ENCODE peak calls at places on chromosome 2, in six cellular contexts. P is HCT116, B is PC-3, N is SK-N-SH, F is OCI-LY7, R is MM.1S. S is an unnamed sample. For H3K9me2, the result is how much of the 10 kb centered on the place peaks cover.

GRCh38 chr2:176158855-176159677 is 2.0 kb downstream of the HOXD3 start:
- DNase-seq in R (no peak), B (no peak), P (no peak), F (no peak), N (peak), S (no peak)

GRCh38 chr2:235950473-235950809 is 217.7 kb downstream of the GBX2 start:
- DNase-seq in B (no peak), N (no peak), R (no peak), P (no peak), F (no peak), S (no peak)

GRCh38 chr2:119701352-119701751 is 22.4 kb downstream of the TMEM177 start:
- DNase-seq in R (no peak), F (no peak), P (no peak), N (no peak), B (no peak), S (no peak)

GRCh38 chr2:212766921-212767320 is 228.3 kb upstream of the ERBB4 start:
- DNase-seq in R (no peak), B (peak), F (no peak), N (no peak), P (no peak), S (no peak)

GRCh38 chr2:42040643-42041277 is 7.1 kb upstream of the PKDCC start:
- DNase-seq in N (no peak), B (no peak), F (no peak), R (no peak), P (no peak), S (no peak)

GRCh38 chr2:75523313-75524275 is 37.1 kb downstream of the EVA1A start:
- DNase-seq in N (no peak), P (peak), B (peak), F (no peak), R (no peak), S (peak)

GRCh38 chr2:74457549-74458131 is 598 bp upstream of the WBP1 start:
- DNase-seq in N (peak), F (peak), P (no peak), B (peak), R (peak), S (no peak)

GRCh38 chr2:79702934-79703333 is 190.1 kb downstream of the CTNNA2 start:
- DNase-seq in F (no peak), P (no peak), B (no peak), R (no peak), N (no peak), S (no peak)

GRCh38 chr2:46601328-46601963 is 122.1 kb downstream of the TMEM247 start:
- DNase-seq in R (peak), B (peak), F (peak), N (peak), P (no peak), S (no peak)

GRCh38 chr2:226727251-226727650 is 72.4 kb downstream of the IRS1 start:
- DNase-seq in P (no peak), B (no peak), F (no peak), R (no peak), N (no peak), S (no peak)

GRCh38 chr2:10385501-10385900 is 62.6 kb downstream of the ODC1 start:
- DNase-seq in P (no peak), N (no peak), B (no peak), R (no peak), F (no peak), S (no peak)

GRCh38 chr2:28979041-28979440 is 2.1 kb upstream of the TOGARAM2 start:
- DNase-seq in F (no peak), N (peak), P (no peak), R (no peak), B (no peak), S (no peak)

GRCh38 chr2:62224976-62225375 is 29.1 kb downstream of the B3GNT2 start:
- DNase-seq in P (no peak), R (no peak), F (no peak), B (no peak), N (no peak), S (no peak)

GRCh38 chr2:10229462-10230099 is 73.1 kb upstream of the HPCAL1 start:
- DNase-seq in N (no peak), F (no peak), P (no peak), B (no peak), R (no peak), S (no peak)

GRCh38 chr2:65071499-65072180 is 15.4 kb downstream of the CEP68 start:
- DNase-seq in F (peak), N (peak), P (no peak), R (no peak), B (peak), S (no peak)

GRCh38 chr2:80102026-80102425 is 202.5 kb downstream of the LRRTM1 start:
- DNase-seq in F (no peak), P (no peak), R (no peak), B (peak), N (no peak), S (no peak)

GRCh38 chr2:115234175-115234574 is 791.7 kb downstream of the DPP10 start:
- DNase-seq in R (no peak), B (no peak), F (no peak), P (no peak), N (no peak), S (no peak)

GRCh38 chr2:150013011-150013410 is 425.4 kb upstream of the MMADHC start:
- DNase-seq in R (no peak), N (no peak), P (no peak), F (no peak), B (no peak), S (no peak)

GRCh38 chr2:54574107-54574859 is 118.2 kb downstream of the SPTBN1 start:
- DNase-seq in F (peak), R (no peak), N (no peak), P (no peak), B (peak), S (peak)

GRCh38 chr2:903223-903900 is 47.3 kb upstream of the SNTG2 start:
- DNase-seq in F (no peak), B (no peak), R (no peak), N (no peak), P (no peak), S (no peak)

GRCh38 chr2:240648650-240649275 is 23.5 kb downstream of the GPR35 start:
- DNase-seq in N (peak), B (no peak), F (no peak), P (no peak), R (no peak), S (no peak)

GRCh38 chr2:174121612-174122011 is 126.7 kb downstream of the OLA1 start:
- DNase-seq in N (no peak), R (no peak), B (peak), P (peak), F (no peak), S (peak)

GRCh38 chr2:52260904-52261303 is 1229.0 kb upstream of the NRXN1 start:
- DNase-seq in N (no peak), F (no peak), R (no peak), P (no peak), B (no peak), S (no peak)

GRCh38 chr2:170013802-170014551 is 164.0 kb upstream of the MYO3B start:
- DNase-seq in F (no peak), P (no peak), N (peak), B (no peak), R (no peak), S (no peak)

GRCh38 chr2:233248999-233249398 is 2.5 kb upstream of the ATG16L1 start:
- DNase-seq in F (no peak), N (no peak), B (peak), R (no peak), P (no peak), S (no peak)

GRCh38 chr2:66109419-66109818 is 325.5 kb upstream of the MEIS1 start:
- DNase-seq in P (no peak), B (no peak), N (no peak), F (no peak), R (peak), S (no peak)

GRCh38 chr2:66110071-66110470 is 324.9 kb upstream of the MEIS1 start:
- DNase-seq in R (no peak), B (no peak), N (no peak), F (no peak), P (no peak), S (no peak)

GRCh38 chr2:66113116-66113515 is 321.8 kb upstream of the MEIS1 start:
- DNase-seq in F (no peak), R (no peak), N (no peak), P (no peak), B (no peak), S (no peak)

GRCh38 chr2:66111706-66112105 is 323.2 kb upstream of the MEIS1 start:
- DNase-seq in N (no peak), F (no peak), P (no peak), B (no peak), R (peak), S (no peak)

GRCh38 chr2:66110646-66111045 is 324.3 kb upstream of the MEIS1 start:
- DNase-seq in N (no peak), R (no peak), P (no peak), B (no peak), F (no peak), S (no peak)
- H3K9me2 ChIP-seq in N (under half), R (under half), P (under half), B (under half), F (under half), S (under half)

GRCh38 chr2:96164459-96165184 is 19.4 kb upstream of the DUSP2 start:
- DNase-seq in B (no peak), P (no peak), N (no peak), R (no peak), F (peak), S (no peak)
- H3K4me2 ChIP-seq in B (no peak), P (no peak), N (no peak), R (no peak), F (peak), S (no peak)

DNA sequence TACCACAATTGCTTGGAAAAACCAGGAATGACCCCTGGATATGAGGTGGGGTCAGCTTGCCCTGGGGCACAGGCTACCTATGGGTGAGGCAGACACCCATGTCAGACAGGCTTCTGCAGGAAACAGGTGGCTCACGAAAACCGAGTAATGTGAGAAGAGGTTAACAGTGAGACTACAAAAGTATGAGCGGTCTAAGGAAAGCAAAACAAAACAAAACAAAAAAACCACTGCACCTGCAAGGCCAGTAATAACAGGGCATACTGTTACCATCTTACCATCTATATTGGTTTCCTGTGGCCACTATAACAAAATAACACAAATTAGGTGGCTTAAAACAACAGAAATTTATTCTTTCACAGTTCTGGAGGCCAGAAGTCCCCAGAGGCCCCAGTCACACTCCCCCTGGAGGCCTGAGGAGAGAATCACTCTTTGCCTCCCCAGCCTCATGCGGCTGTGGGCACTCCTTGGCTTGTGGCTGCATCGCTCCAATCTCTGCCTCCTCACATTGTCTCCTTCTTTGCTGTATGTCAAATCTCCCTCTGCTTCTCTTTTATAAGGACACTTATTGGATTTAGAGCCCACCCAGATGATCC is 86.6 kb upstream of the EPC2 start:
- DNase-seq in N (no peak), R (peak), B (no peak), P (no peak), F (peak), S (no peak)
- TF ChIP-seq CTCF in N (no peak), R (peak), B (peak), P (peak), F (peak), S (no peak)

GRCh38 chr2:128640166-128640846 is 321.6 kb upstream of the HS6ST1 start:
- DNase-seq in P (no peak), R (no peak), B (no peak), F (no peak), N (no peak), S (no peak)

GRCh38 chr2:128640847-128641360 is 322.2 kb upstream of the HS6ST1 start:
- DNase-seq in F (no peak), B (no peak), R (no peak), N (no peak), P (no peak), S (no peak)

GRCh38 chr2:128638741-128639477 is 320.2 kb upstream of the HS6ST1 start:
- DNase-seq in N (peak), F (no peak), P (no peak), R (no peak), B (no peak), S (no peak)

GRCh38 chr2:128638311-128638710 is 319.6 kb upstream of the HS6ST1 start:
- DNase-seq in P (no peak), B (no peak), R (no peak), N (no peak), F (no peak), S (no peak)

GRCh38 chr2:128639693-128640092 is 321.0 kb upstream of the HS6ST1 start:
- DNase-seq in R (no peak), F (no peak), P (no peak), B (no peak), N (no peak), S (no peak)
- H3K9me2 ChIP-seq in R (under half), F (under half), P (under half), B (under half), N (under half), S (under half)

DNA sequence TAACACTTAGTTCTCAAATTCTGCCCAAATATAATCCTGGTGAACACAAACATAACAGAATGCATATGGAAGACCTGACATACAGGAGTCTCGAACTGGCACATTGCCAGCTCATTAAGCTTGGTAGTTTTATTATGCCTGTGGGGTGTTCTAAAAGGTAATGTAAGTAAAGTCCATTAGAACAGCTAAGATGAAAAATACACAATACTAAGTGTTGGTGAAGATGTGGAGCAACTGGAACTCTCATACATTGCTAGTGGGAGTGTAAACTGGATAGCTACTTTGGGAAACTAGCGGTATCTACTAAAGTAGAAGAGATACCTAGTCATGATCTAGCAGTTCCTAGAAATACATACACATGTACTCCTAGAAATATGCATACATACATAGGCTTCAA is 24.3 kb upstream of the RAB10 start:
- DNase-seq in F (no peak), P (no peak), B (no peak), R (no peak), N (no peak), S (no peak)
- H3K4me2 ChIP-seq in F (no peak), P (peak), B (peak), R (no peak), N (no peak), S (peak)

DNA sequence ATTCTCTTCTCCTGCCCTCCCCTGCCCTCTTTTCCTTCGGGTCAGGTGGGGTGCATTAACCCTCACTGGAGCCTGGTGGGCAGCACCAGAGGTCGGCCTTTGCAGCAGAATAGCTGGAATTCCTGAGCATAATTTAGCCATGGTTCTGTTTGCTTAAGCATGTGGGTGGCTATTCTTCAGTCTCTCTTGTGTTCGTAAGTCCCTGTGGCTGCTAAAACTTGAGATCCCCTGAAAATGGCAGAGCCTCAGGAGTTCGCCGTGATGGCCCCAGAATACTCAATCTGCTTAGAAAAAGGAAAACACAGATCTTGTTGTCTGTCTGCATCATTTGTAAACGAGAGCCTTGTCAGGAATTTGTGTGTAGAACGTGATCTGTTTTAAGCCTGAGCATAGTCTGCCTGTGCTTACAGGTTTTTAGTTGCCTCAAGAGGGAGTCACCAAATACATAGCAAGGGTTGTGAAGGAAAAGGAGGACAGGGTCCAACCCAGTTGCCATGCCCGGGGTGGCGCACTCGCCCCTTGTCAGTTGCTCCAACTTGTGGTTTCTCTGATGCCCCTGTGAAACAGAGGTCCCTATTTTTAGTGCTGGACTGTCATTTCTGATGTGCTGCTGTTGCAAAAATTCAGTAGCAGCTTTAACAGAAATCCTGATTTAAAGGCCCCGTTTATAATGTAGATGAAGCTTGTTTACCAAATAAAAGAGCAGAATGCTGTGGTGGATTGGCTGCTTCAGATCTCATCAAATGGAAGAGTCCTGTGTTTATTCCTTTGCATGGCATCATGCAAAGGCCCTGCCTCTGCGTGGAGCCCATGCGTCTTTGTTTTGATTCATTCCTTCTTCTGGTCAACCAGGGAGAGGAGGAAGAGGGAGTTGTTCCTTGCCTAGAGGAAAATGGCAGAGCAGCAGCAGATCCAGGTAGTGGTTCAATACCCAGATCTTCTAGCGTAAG is 74.8 kb downstream of the WDSUB1 start:
- DNase-seq in R (peak), P (no peak), F (no peak), B (no peak), N (no peak), S (no peak)
- TF ChIP-seq CTCF in R (no peak), P (no peak), F (no peak), B (no peak), N (no peak), S (no peak)

DNA sequence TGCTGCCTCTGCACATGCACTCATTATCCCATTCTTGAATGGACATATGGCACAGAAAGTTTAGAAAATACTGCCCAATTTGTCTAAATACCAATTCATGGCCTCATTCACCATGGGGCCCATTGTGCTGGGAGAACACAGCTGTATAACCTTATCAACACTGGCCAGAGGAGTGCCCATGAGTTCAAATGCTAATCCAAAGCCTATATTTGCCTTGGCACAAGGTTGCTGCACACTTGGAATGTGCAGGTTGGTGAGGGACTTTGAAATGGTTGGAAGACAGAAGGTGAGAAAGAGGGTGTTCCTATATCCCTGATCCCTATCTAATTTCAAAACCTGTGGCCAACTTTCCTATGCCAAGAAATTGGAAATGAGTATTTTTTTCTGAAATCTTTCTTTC is 693.9 kb upstream of the ID2 start:
- DNase-seq in R (no peak), N (no peak), F (no peak), P (no peak), B (no peak), S (no peak)
- H3K9me2 ChIP-seq in R (under half), N (under half), F (under half), P (under half), B (under half), S (under half)

S was measured in PC-9.